ENCODE peak calls at places on chromosomes 13 and 19, in five cellular contexts. P is IMR-90; A is naive thymus-derived CD4-positive, alpha-beta T cell; F is neural progenitor cell; X is fibroblast of lung. T is an unnamed sample.

GRCh38 chr19:4676955-4677731 is 7.0 kb upstream of the MYDGF start:
- DNase-seq in P (peak; percentile 35), A (no peak), F (peak; percentile 84), X (peak; percentile 37), T (peak; percentile 87)

GRCh38 chr13:61768175-61768574 is 352.5 kb upstream of the PCDH20 start:
- DNase-seq in P (no peak), A (no peak), F (no peak), X (no peak), T (no peak)

GRCh38 chr19:54262066-54262465 is 5.0 kb upstream of the LILRB5 start:
- DNase-seq in P (no peak), A (no peak), F (no peak), X (no peak), T (no peak)

GRCh38 chr13:30593001-30593400 is 24.7 kb upstream of the USPL1 start:
- DNase-seq in P (no peak), A (no peak), F (no peak), X (no peak), T (no peak)

GRCh38 chr19:42113641-42114348 is 18.5 kb downstream of the POU2F2 start:
- DNase-seq in P (peak; percentile 99), A (no peak), F (no peak), X (peak; percentile 87), T (peak; percentile 87)

GRCh38 chr13:113837554-113838355 is 26.1 kb downstream of the GAS6 start:
- DNase-seq in P (peak; percentile 98), A (no peak), F (no peak), X (peak; percentile 99), T (peak; percentile 83)

GRCh38 chr19:39805120-39805519 is 26.5 kb downstream of the LEUTX start:
- DNase-seq in P (peak; percentile 15), A (no peak), F (no peak), X (peak; percentile 6), T (no peak)

GRCh38 chr19:48635966-48636858 is 967 bp downstream of the DBP start:
- DNase-seq in P (no peak), A (peak; percentile 28), F (peak; percentile 46), X (no peak), T (no peak)

GRCh38 chr13:88345171-88345847 is 674.1 kb downstream of the SLITRK5 start:
- DNase-seq in P (no peak), A (no peak), F (no peak), X (no peak), T (no peak)

GRCh38 chr13:57877596-57877995 is 246.1 kb downstream of the PCDH17 start:
- DNase-seq in P (no peak), A (no peak), F (no peak), X (no peak), T (no peak)

GRCh38 chr13:57878291-57878690 is 246.7 kb downstream of the PCDH17 start:
- DNase-seq in P (no peak), A (no peak), F (no peak), X (no peak), T (peak; percentile 8)

DNA sequence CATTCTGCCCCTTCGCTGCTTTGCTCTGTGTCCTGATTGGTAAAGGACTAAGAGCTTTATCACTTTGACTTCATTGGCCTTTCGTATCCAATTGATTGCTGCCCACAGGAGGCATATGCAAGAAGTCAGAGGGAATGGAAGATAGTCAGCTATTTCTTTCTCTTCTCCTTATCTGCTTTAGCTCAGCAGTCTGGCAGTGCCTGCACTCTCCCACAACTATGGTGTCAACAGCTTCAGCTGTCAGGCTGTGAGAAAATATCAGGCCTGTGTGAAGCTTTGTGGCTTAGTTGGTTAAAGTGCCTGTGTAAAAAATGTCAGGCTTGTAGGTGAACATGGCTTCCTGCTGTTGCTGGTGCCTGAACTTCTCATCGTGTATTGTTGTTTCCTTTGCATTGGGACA is 243.0 kb downstream of the PCDH17 start:
- DNase-seq in P (no peak), A (no peak), F (no peak), X (no peak), T (no peak)
- H3K9me3 ChIP-seq in P (no peaks in the 10 kb centered on the region), A (no peaks in the 10 kb centered on the region), F (no peaks in the 10 kb centered on the region), X (no peaks in the 10 kb centered on the region), T (no peaks in the 10 kb centered on the region)

DNA sequence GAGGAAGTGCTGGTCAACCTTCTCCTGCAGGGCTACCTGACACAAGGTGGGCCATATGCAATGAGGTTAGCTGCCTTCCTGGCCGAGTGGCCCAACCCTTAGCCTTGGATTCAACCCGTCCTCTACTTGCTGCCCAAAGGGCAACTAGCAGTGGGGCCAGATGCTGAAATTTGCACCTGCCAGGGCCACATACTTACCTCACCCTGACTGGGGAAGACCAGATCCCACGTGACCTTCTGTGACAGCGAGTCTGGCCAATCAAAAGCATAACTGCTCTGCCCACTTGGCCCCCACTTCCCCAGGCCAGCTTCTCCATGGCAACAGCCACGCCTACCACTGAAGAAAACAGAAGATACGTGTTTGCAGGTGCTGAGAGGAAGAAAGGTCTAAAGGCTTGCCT is 10.9 kb downstream of the PEG3 start:
- DNase-seq in P (no peak), A (no peak), F (no peak), X (no peak), T (no peak)
- H3K9me3 ChIP-seq in P (peaks cover 29% of the 10 kb centered on the region), A (peaks cover 7% of the 10 kb centered on the region), F (peaks cover 32% of the 10 kb centered on the region), X (no peaks in the 10 kb centered on the region), T (no peaks in the 10 kb centered on the region)

GRCh38 chr19:2887391-2887914 is 13.3 kb upstream of the ZNF57 start:
- DNase-seq in P (peak; percentile 61), A (peak; percentile 17), F (peak; percentile 66), X (peak; percentile 73), T (peak; percentile 23)
- H3K9me3 ChIP-seq in P (no peaks in the 10 kb centered on the region), A (no peaks in the 10 kb centered on the region), F (no peaks in the 10 kb centered on the region), X (no peaks in the 10 kb centered on the region), T (no peaks in the 10 kb centered on the region)

DNA sequence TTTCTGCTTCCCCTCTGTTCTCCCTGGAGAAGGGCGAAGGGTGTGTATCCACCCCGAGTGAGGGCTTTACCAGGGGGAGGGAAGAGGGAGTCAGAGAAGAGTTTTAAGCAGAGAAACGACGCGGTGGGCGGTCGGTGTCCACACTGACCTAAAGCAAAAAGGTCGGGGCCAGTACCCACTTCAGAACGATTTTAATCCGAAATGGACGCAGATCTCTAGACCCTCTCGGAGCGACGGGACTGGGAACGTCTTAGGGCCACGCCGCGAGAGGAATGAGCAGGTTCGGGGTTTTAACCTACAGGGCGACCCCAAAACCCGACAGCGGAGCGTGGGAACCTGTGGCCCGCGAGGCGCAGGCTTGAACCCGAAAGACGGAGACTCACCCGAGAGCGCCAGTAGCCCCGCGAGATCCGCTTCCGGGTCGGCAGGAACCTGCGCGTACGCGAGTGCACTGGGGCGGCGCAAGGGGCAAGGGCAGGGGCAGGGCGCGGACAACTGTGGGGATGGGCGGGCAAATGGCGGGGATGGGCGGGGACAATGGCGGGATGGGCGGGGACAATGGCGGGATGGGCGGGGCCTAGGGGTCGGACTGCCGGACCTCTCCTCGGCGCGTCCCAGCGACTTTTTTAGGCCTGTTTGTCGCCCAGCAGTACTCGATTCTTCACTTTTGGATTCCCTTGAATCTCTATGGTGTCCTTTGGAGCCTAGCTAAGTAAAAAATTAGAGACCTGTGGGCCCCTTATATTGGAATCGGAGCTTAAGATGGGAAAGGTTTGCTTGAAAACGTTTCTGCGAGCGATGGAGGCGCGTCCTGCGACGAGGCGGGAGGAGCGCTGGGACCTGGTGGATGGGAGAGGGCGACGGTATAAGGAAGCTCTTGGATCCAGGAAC is at the start of gene ZNF677:
- DNase-seq in P (peak; percentile 76), A (peak; percentile 42), F (peak; percentile 83), X (peak; percentile 90), T (peak; percentile 91)
- H3K9me3 ChIP-seq in P (peaks cover 12% of the 10 kb centered on the region), A (peaks cover 41% of the 10 kb centered on the region), F (peaks cover under 1% of the 10 kb centered on the region), X (no peaks in the 10 kb centered on the region), T (peaks cover 18% of the 10 kb centered on the region)

GRCh38 chr19:21585491-21585890 is 80.1 kb downstream of the ZNF429 start:
- DNase-seq in P (no peak), A (no peak), F (no peak), X (no peak), T (no peak)

GRCh38 chr19:21580101-21580500 is 74.7 kb downstream of the ZNF429 start:
- DNase-seq in P (no peak), A (peak; percentile 47), F (no peak), X (no peak), T (no peak)

GRCh38 chr19:21581646-21582045 is 76.2 kb downstream of the ZNF429 start:
- DNase-seq in P (no peak), A (no peak), F (no peak), X (no peak), T (no peak)

GRCh38 chr19:21584532-21584931 is 79.1 kb downstream of the ZNF429 start:
- DNase-seq in P (no peak), A (no peak), F (no peak), X (no peak), T (no peak)

DNA sequence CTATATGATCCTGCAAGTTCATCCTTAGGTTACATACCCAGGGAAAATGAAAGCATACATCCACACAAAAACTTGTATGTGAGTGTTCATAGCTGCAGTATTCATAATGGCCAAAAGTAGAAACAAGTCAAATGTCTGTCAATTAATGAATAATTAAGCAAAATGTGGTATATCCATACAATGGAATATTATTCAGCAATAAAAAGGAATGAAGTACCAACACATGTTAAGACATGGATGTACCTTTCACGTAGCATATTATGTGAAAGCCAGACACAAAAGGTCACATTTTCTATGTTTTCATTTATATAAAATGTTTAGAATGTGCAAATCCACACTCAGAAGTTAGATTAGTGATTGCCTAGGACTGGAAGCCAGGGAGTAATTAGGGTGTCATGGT is 75.4 kb downstream of the ZNF429 start:
- DNase-seq in P (no peak), A (no peak), F (no peak), X (no peak), T (no peak)
- H3K9me3 ChIP-seq in P (peaks cover 27% of the 10 kb centered on the region), A (no peaks in the 10 kb centered on the region), F (peaks cover 5% of the 10 kb centered on the region), X (no peaks in the 10 kb centered on the region), T (peaks cover 16% of the 10 kb centered on the region)

GRCh38 chr19:51903192-51903591 is 1.6 kb downstream of the ZNF649 start:
- DNase-seq in P (no peak), A (no peak), F (no peak), X (no peak), T (no peak)
- H3K9me3 ChIP-seq in P (peaks cover 12% of the 10 kb centered on the region), A (peaks cover 63% of the 10 kb centered on the region), F (peaks cover 27% of the 10 kb centered on the region), X (no peaks in the 10 kb centered on the region), T (no peaks in the 10 kb centered on the region)

GRCh38 chr13:43852923-43853404 is 26.6 kb downstream of the CCDC122 start:
- DNase-seq in P (no peak), A (no peak), F (no peak), X (no peak), T (no peak)
- H3K9me3 ChIP-seq in P (peaks cover 21% of the 10 kb centered on the region), A (peaks cover 35% of the 10 kb centered on the region), F (peaks cover 22% of the 10 kb centered on the region), X (no peaks in the 10 kb centered on the region), T (no peaks in the 10 kb centered on the region)

DNA sequence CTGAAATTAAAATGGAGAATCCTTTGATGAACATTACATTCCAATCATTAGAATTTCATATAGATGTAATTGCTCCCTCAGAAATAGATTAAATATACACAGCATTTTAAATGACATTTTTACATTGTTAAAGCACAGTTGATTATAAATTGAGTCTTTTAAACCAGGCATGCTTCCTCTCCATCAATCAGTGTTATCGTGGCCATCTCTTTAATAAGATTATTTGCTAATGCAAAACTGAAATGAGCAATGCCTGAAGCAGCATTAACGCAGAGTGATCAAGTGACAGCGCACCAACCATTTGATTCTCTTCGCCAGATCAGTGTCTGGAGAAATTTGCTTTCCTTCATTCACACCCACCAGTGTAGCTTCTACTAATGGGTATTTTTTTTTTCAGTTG is 259.8 kb downstream of the OXGR1 start:
- DNase-seq in P (no peak), A (no peak), F (no peak), X (no peak), T (no peak)
- H3K9me3 ChIP-seq in P (peaks cover 2% of the 10 kb centered on the region), A (no peaks in the 10 kb centered on the region), F (no peaks in the 10 kb centered on the region), X (no peaks in the 10 kb centered on the region), T (no peaks in the 10 kb centered on the region)

GRCh38 chr19:57870225-57870624 is 18.6 kb downstream of the ZNF814 start:
- DNase-seq in P (no peak), A (no peak), F (no peak), X (no peak), T (no peak)
- H3K9me3 ChIP-seq in P (peaks cover 84% of the 10 kb centered on the region), A (peaks cover 93% of the 10 kb centered on the region), F (peaks cover 20% of the 10 kb centered on the region), X (peaks cover 12% of the 10 kb centered on the region), T (peaks cover 3% of the 10 kb centered on the region)

GRCh38 chr19:31070126-31070525 is 279.1 kb downstream of the TSHZ3 start:
- DNase-seq in P (peak; percentile 39), A (no peak), F (no peak), X (peak; percentile 58), T (no peak)
- H3K9me3 ChIP-seq in P (no peaks in the 10 kb centered on the region), A (no peaks in the 10 kb centered on the region), F (no peaks in the 10 kb centered on the region), X (no peaks in the 10 kb centered on the region), T (no peaks in the 10 kb centered on the region)